ENCODE peak calls at places on chromosomes 2 and 18, in eight cellular contexts. L, M, X, F, E, O, U and R are unnamed samples.
A peak's percentile ranks its signal among the peaks of the same experiment; 100 is the strongest.

GRCh38 chr2:208466133-208466919 is 59.7 kb downstream of the PTH2R start:
- DNase-seq in L (no peak), M (no peak), X (peak; percentile 20), F (no peak), E (no peak), O (no peak), U (no peak), R (no peak)

GRCh38 chr2:177886824-177887223 is 185.8 kb downstream of the PDE11A start:
- DNase-seq in L (no peak), M (no peak), X (no peak), F (no peak), E (no peak), O (no peak), U (no peak), R (no peak)

GRCh38 chr2:198368089-198368488 is 563.7 kb downstream of the PLCL1 start:
- DNase-seq in L (no peak), M (no peak), X (no peak), F (no peak), E (no peak), O (no peak), U (no peak), R (no peak)

GRCh38 chr2:75465317-75465998 is 95.3 kb downstream of the EVA1A start:
- DNase-seq in L (no peak), M (no peak), X (no peak), F (no peak), E (no peak), O (no peak), U (no peak), R (no peak)

GRCh38 chr2:54814367-54815155 is 91.1 kb downstream of the EML6 start:
- DNase-seq in L (no peak), M (no peak), X (no peak), F (no peak), E (no peak), O (no peak), U (no peak), R (no peak)

GRCh38 chr2:17851731-17852585 is 26.5 kb upstream of the KCNS3 start:
- DNase-seq in L (peak; percentile 79), M (no peak), X (peak; percentile 51), F (peak; percentile 59), E (no peak), O (no peak), U (no peak), R (no peak)

GRCh38 chr2:233252227-233252626 is 754 bp downstream of the ATG16L1 start:
- DNase-seq in L (no peak), M (no peak), X (no peak), F (no peak), E (no peak), O (no peak), U (no peak), R (no peak)

GRCh38 chr2:102111823-102112222 is 30.7 kb upstream of the IL1R1 start:
- DNase-seq in L (no peak), M (no peak), X (no peak), F (no peak), E (no peak), O (no peak), U (no peak), R (no peak)

GRCh38 chr2:144939590-144939989 is 419.7 kb upstream of the ZEB2 start:
- DNase-seq in L (no peak), M (no peak), X (no peak), F (no peak), E (no peak), O (no peak), U (no peak), R (no peak)

GRCh38 chr2:70474266-70474848 is 79.3 kb downstream of the TGFA start:
- DNase-seq in L (no peak), M (no peak), X (no peak), F (no peak), E (no peak), O (no peak), U (no peak), R (no peak)

GRCh38 chr2:135963841-135964240 is 21.6 kb downstream of the DARS1 start:
- DNase-seq in L (peak; percentile 30), M (no peak), X (no peak), F (no peak), E (no peak), O (no peak), U (no peak), R (no peak)

GRCh38 chr2:119439574-119440500 is 8.2 kb downstream of the TMEM37 start:
- DNase-seq in L (peak; percentile 70), M (no peak), X (no peak), F (peak; percentile 64), E (no peak), O (no peak), U (no peak), R (no peak)

GRCh38 chr2:119317556-119317955 is 49.1 kb downstream of the C2orf76 start:
- DNase-seq in L (no peak), M (no peak), X (no peak), F (no peak), E (no peak), O (no peak), U (no peak), R (no peak)

GRCh38 chr18:5895300-5895885 is at the start of gene TMEM200C:
- DNase-seq in L (no peak), M (no peak), X (peak; percentile 25), F (no peak), E (peak; percentile 59), O (no peak), U (no peak), R (peak; percentile 66)

GRCh38 chr2:239791727-239792648 is 233.2 kb downstream of the NDUFA10 start:
- DNase-seq in L (peak; percentile 48), M (no peak), X (no peak), F (peak; percentile 20), E (no peak), O (no peak), U (no peak), R (no peak)

GRCh38 chr18:37144921-37145320 is 316.0 kb downstream of the KIAA1328 start:
- DNase-seq in L (no peak), M (no peak), X (no peak), F (no peak), E (no peak), O (no peak), U (no peak), R (no peak)

GRCh38 chr2:29187926-29188325 is 72.7 kb downstream of the CLIP4 start:
- DNase-seq in L (no peak), M (no peak), X (no peak), F (no peak), E (no peak), O (no peak), U (no peak), R (no peak)

GRCh38 chr2:113966171-113966570 is 76.3 kb downstream of the ACTR3 start:
- DNase-seq in L (no peak), M (no peak), X (no peak), F (no peak), E (no peak), O (no peak), U (no peak), R (no peak)

GRCh38 chr18:77067315-77068061 is 65.1 kb downstream of the MBP start:
- DNase-seq in L (peak; percentile 91), M (no peak), X (peak; percentile 84), F (peak; percentile 72), E (peak; percentile 84), O (peak; percentile 14), U (peak; percentile 44), R (peak; percentile 86)

GRCh38 chr2:113700186-113700841 is 56.1 kb downstream of the SLC35F5 start:
- DNase-seq in L (no peak), M (no peak), X (peak; percentile 53), F (no peak), E (peak; percentile 65), O (no peak), U (peak; percentile 15), R (peak; percentile 74)

GRCh38 chr2:207394812-207395534 is 134.8 kb upstream of the CREB1 start:
- DNase-seq in L (no peak), M (no peak), X (peak; percentile 79), F (no peak), E (no peak), O (peak; percentile 3), U (peak; percentile 12), R (no peak)

GRCh38 chr2:201858267-201858666 is 51.9 kb downstream of the CDK15 start:
- DNase-seq in L (no peak), M (no peak), X (no peak), F (no peak), E (no peak), O (no peak), U (no peak), R (no peak)

GRCh38 chr18:40980171-40980570 is 974.9 kb upstream of the PIK3C3 start:
- DNase-seq in L (no peak), M (no peak), X (no peak), F (no peak), E (no peak), O (no peak), U (no peak), R (no peak)

GRCh38 chr2:48530033-48530804 is at the start of gene STON1:
- DNase-seq in L (peak; percentile 81), M (no peak), X (peak; percentile 37), F (peak; percentile 30), E (peak; percentile 81), O (no peak), U (no peak), R (peak; percentile 78)

GRCh38 chr18:25123438-25124225 is 228.3 kb downstream of the ZNF521 start:
- DNase-seq in L (no peak), M (no peak), X (no peak), F (no peak), E (no peak), O (no peak), U (no peak), R (no peak)

GRCh38 chr2:202450785-202451184 is 74.7 kb downstream of the BMPR2 start:
- DNase-seq in L (no peak), M (no peak), X (no peak), F (no peak), E (no peak), O (no peak), U (no peak), R (no peak)

GRCh38 chr2:85185431-85185940 is 52.3 kb downstream of the TCF7L1 start:
- DNase-seq in L (no peak), M (no peak), X (no peak), F (no peak), E (no peak), O (no peak), U (no peak), R (no peak)

GRCh38 chr2:16624419-16624745 is 41.3 kb downstream of the CYRIA start:
- DNase-seq in L (no peak), M (no peak), X (no peak), F (no peak), E (no peak), O (no peak), U (no peak), R (no peak)

GRCh38 chr18:70288171-70288850 is 534 bp upstream of the SOCS6 start:
- DNase-seq in L (peak; percentile 83), M (no peak), X (peak; percentile 26), F (peak; percentile 53), E (peak; percentile 62), O (no peak), U (no peak), R (peak; percentile 78)

GRCh38 chr2:160109243-160109642 is 46.8 kb upstream of the PLA2R1 start:
- DNase-seq in L (no peak), M (no peak), X (no peak), F (no peak), E (no peak), O (no peak), U (no peak), R (no peak)

GRCh38 chr2:136441979-136442378 is 323.4 kb upstream of the THSD7B start:
- DNase-seq in L (no peak), M (no peak), X (no peak), F (no peak), E (no peak), O (no peak), U (no peak), R (no peak)